ENCODE peak calls at places on chromosome 11, in six cellular contexts. H is left lobe of liver; A is NCI-H226; R is activated T-cell treated with anti-CD3 and anti-CD28 coated beads, Interleukin-2, amount 50 U/mL, for 72 hours; U is ecto neural progenitor cell; B is keratinocyte. C is an unnamed sample.

GRCh38 chr11:64996710-64997380 is at the start of gene BATF2:
- DNase-seq in H (peak), A (peak), R (peak), U (peak), B (no peak), C (peak)

GRCh38 chr11:662689-663274 is 25.7 kb downstream of the DRD4 start:
- DNase-seq in H (peak), A (peak), R (peak), U (peak), B (no peak), C (peak)

GRCh38 chr11:113313601-113314000 is 782 bp upstream of the TTC12 start:
- DNase-seq in H (no peak), A (no peak), R (no peak), U (no peak), B (no peak), C (no peak)

GRCh38 chr11:134412508-134413333 is 679 bp upstream of the B3GAT1 start:
- DNase-seq in H (no peak), A (peak), R (peak), U (peak), B (no peak), C (peak)

GRCh38 chr11:22343411-22344032 is 5.3 kb downstream of the SLC17A6 start:
- DNase-seq in H (no peak), A (no peak), R (no peak), U (peak), B (no peak), C (no peak)

GRCh38 chr11:66904981-66905521 is 48.2 kb downstream of the LRFN4 start:
- DNase-seq in H (no peak), A (no peak), R (no peak), U (no peak), B (no peak), C (no peak)

GRCh38 chr11:71286701-71287643 is 34.6 kb upstream of the SHANK2 start:
- DNase-seq in H (peak), A (peak), R (no peak), U (no peak), B (peak), C (no peak)

GRCh38 chr11:18352581-18352980 is 30.2 kb downstream of the GTF2H1 start:
- DNase-seq in H (no peak), A (no peak), R (no peak), U (no peak), B (no peak), C (peak)

GRCh38 chr11:109026891-109027489 is 362.1 kb downstream of the DDX10 start:
- DNase-seq in H (no peak), A (peak), R (no peak), U (no peak), B (no peak), C (no peak)

GRCh38 chr11:117978982-117979381 is 7.2 kb upstream of the IL10RA start:
- DNase-seq in H (no peak), A (no peak), R (no peak), U (no peak), B (no peak), C (no peak)

GRCh38 chr11:26896716-26897115 is 97.2 kb upstream of the FIBIN start:
- DNase-seq in H (no peak), A (peak), R (no peak), U (no peak), B (no peak), C (no peak)

GRCh38 chr11:83583953-83584352 is 297.8 kb upstream of the CCDC90B start:
- DNase-seq in H (no peak), A (no peak), R (no peak), U (no peak), B (peak), C (no peak)

GRCh38 chr11:70129051-70129592 is 51.0 kb downstream of the ANO1 start:
- DNase-seq in H (peak), A (no peak), R (no peak), U (no peak), B (no peak), C (no peak)

GRCh38 chr11:80240245-80240644 is 799.4 kb upstream of the TENM4 start:
- DNase-seq in H (no peak), A (peak), R (no peak), U (no peak), B (no peak), C (no peak)

GRCh38 chr11:112511906-112512305 is 251.2 kb upstream of the PLET1 start:
- DNase-seq in H (no peak), A (no peak), R (no peak), U (no peak), B (no peak), C (no peak)

GRCh38 chr11:67301951-67302516 is 1.3 kb upstream of the SSH3 start:
- DNase-seq in H (peak), A (no peak), R (no peak), U (peak), B (no peak), C (no peak)

GRCh38 chr11:9735236-9735635 is 71.4 kb downstream of the SWAP70 start:
- DNase-seq in H (no peak), A (no peak), R (no peak), U (no peak), B (no peak), C (no peak)

GRCh38 chr11:114179234-114179941 is 116.8 kb upstream of the NNMT start:
- DNase-seq in H (peak), A (no peak), R (no peak), U (no peak), B (no peak), C (no peak)

GRCh38 chr11:97856666-97857065 is 1164.1 kb upstream of the CNTN5 start:
- DNase-seq in H (no peak), A (no peak), R (no peak), U (no peak), B (no peak), C (no peak)

GRCh38 chr11:48172818-48173609 is 43.6 kb upstream of the OR4B1 start:
- DNase-seq in H (peak), A (peak), R (peak), U (peak), B (no peak), C (peak)

GRCh38 chr11:107928767-107929507 is 689 bp downstream of the RAB39A start:
- DNase-seq in H (no peak), A (no peak), R (peak), U (peak), B (no peak), C (no peak)

GRCh38 chr11:64856382-64857227 is 12.2 kb upstream of the CDC42BPG start:
- DNase-seq in H (no peak), A (peak), R (peak), U (no peak), B (peak), C (no peak)

GRCh38 chr11:62493801-62494200 is 52.8 kb downstream of the AHNAK start:
- DNase-seq in H (no peak), A (no peak), R (no peak), U (no peak), B (no peak), C (no peak)

GRCh38 chr11:113162590-113162961 is 151.8 kb upstream of the TTC12 start:
- DNase-seq in H (no peak), A (no peak), R (no peak), U (no peak), B (no peak), C (peak)

C was measured in COLO829.